ENCODE peak calls at places on chromosomes 12 and 14, in nine cellular contexts. T is K562, P is lower lobe of right lung, H is ascending aorta, G is tibial artery, R is stomach, L is OCI-LY7, F is mucosa of descending colon, M is PC-9. N is an unnamed sample.

GRCh38 chr14:31190717-31191263 is 16.8 kb downstream of the HECTD1 start:
- DNase-seq in T (no peak), P (no peak), H (no peak), G (no peak), R (no peak), L (no peak), F (no peak), M (no peak), N (no peak)

GRCh38 chr12:111437816-111438454 is 32.2 kb downstream of the SH2B3 start:
- DNase-seq in T (no peak), P (peak; percentile 76), H (no peak), G (peak; percentile 83), R (no peak), L (no peak), F (peak; percentile 67), M (peak; percentile 29), N (peak; percentile 77)

GRCh38 chr14:35438910-35439713 is 34.6 kb upstream of the NFKBIA start:
- DNase-seq in T (peak; percentile 16), P (no peak), H (no peak), G (no peak), R (no peak), L (peak; percentile 61), F (no peak), M (no peak), N (no peak)

GRCh38 chr14:27528328-27528727 is 930.5 kb upstream of the NOVA1 start:
- DNase-seq in T (peak; percentile 2), P (no peak), H (no peak), G (no peak), R (no peak), L (no peak), F (no peak), M (no peak), N (no peak)

GRCh38 chr12:18467636-18468520 is 206.6 kb downstream of the PIK3C2G start:
- DNase-seq in T (no peak), P (no peak), H (no peak), G (no peak), R (no peak), L (no peak), F (no peak), M (no peak), N (no peak)

GRCh38 chr12:106096376-106096775 is 42.4 kb downstream of the NUAK1 start:
- DNase-seq in T (no peak), P (no peak), H (no peak), G (peak; percentile 87), R (peak; percentile 28), L (no peak), F (no peak), M (no peak), N (peak; percentile 49)

GRCh38 chr12:105420659-105421240 is 90.3 kb downstream of the C12orf75 start:
- DNase-seq in T (peak; percentile 67), P (peak; percentile 58), H (no peak), G (peak; percentile 82), R (peak; percentile 74), L (peak; percentile 68), F (no peak), M (peak; percentile 59), N (peak; percentile 74)

GRCh38 chr12:95549392-95550084 is 1.7 kb downstream of the USP44 start:
- DNase-seq in T (no peak), P (no peak), H (no peak), G (no peak), R (no peak), L (no peak), F (no peak), M (no peak), N (no peak)

GRCh38 chr12:25829192-25829591 is 129.3 kb upstream of the RASSF8 start:
- DNase-seq in T (no peak), P (no peak), H (no peak), G (peak; percentile 70), R (no peak), L (no peak), F (no peak), M (peak; percentile 63), N (no peak)

GRCh38 chr14:70714055-70714550 is 72.4 kb downstream of the TTC9 start:
- DNase-seq in T (peak; percentile 19), P (no peak), H (no peak), G (no peak), R (peak; percentile 47), L (peak; percentile 79), F (no peak), M (peak; percentile 41), N (no peak)

GRCh38 chr12:89636054-89636775 is 72.4 kb downstream of the ATP2B1 start:
- DNase-seq in T (no peak), P (no peak), H (no peak), G (no peak), R (no peak), L (no peak), F (no peak), M (no peak), N (no peak)

GRCh38 chr12:115303751-115304309 is 619.9 kb upstream of the TBX3 start:
- DNase-seq in T (no peak), P (no peak), H (no peak), G (no peak), R (no peak), L (no peak), F (no peak), M (no peak), N (no peak)

GRCh38 chr14:96160913-96161310 is 43.7 kb upstream of the BDKRB2 start:
- DNase-seq in T (no peak), P (no peak), H (no peak), G (no peak), R (peak; percentile 9), L (no peak), F (no peak), M (no peak), N (no peak)

GRCh38 chr14:99034711-99035171 is 237.3 kb downstream of the BCL11B start:
- DNase-seq in T (no peak), P (no peak), H (no peak), G (peak; percentile 59), R (no peak), L (no peak), F (no peak), M (no peak), N (no peak)

GRCh38 chr12:93387780-93388179 is 10.1 kb downstream of the NUDT4 start:
- DNase-seq in T (peak; percentile 46), P (no peak), H (no peak), G (no peak), R (no peak), L (no peak), F (no peak), M (no peak), N (no peak)

GRCh38 chr12:88993655-88994054 is 358.6 kb downstream of the DUSP6 start:
- DNase-seq in T (peak; percentile 5), P (no peak), H (no peak), G (no peak), R (no peak), L (peak; percentile 12), F (no peak), M (no peak), N (no peak)

DNA sequence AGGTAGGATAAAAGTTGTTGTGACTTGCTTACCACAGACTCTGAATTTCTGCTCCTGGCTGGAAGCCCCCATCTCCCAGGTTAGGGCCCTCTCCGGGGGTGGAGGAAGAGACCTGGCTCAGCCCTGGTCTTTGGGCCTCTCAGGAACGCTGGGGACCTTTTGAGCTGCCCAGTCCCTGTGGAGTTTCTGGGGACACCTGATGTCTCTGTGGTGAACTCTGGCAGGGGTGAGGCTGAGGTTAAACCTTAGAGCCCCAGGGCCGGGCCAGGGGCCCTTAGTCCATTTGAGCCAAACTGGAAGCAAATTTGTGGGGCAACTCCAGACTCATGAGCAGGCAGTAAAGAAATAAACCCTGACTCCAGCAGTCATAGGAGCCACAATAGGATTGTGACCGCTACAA is 112.1 kb downstream of the ADGRD1 start:
- DNase-seq in T (no peak), P (no peak), H (no peak), G (peak; percentile 28), R (no peak), L (no peak), F (no peak), M (no peak), N (no peak)
- H3K4me3 ChIP-seq in T (no peak overlapping the region), P (no peak overlapping the region), H (no peak overlapping the region), G (no peak overlapping the region), R (no peak overlapping the region), L (no peak overlapping the region), F (no peak overlapping the region), M (no peak overlapping the region), N (no peak overlapping the region)

GRCh38 chr12:66627988-66628317 is 50.9 kb downstream of the GRIP1 start:
- DNase-seq in T (no peak), P (no peak), H (no peak), G (no peak), R (no peak), L (no peak), F (no peak), M (no peak), N (no peak)
- H3K4me1 ChIP-seq in T (no peaks in the 10 kb centered on the region), P (no peaks in the 10 kb centered on the region), H (no peaks in the 10 kb centered on the region), G (no peaks in the 10 kb centered on the region), R (peaks cover 32% of the 10 kb centered on the region), L (peaks cover 63% of the 10 kb centered on the region), F (no peaks in the 10 kb centered on the region), M (no peaks in the 10 kb centered on the region), N (no peaks in the 10 kb centered on the region)

DNA sequence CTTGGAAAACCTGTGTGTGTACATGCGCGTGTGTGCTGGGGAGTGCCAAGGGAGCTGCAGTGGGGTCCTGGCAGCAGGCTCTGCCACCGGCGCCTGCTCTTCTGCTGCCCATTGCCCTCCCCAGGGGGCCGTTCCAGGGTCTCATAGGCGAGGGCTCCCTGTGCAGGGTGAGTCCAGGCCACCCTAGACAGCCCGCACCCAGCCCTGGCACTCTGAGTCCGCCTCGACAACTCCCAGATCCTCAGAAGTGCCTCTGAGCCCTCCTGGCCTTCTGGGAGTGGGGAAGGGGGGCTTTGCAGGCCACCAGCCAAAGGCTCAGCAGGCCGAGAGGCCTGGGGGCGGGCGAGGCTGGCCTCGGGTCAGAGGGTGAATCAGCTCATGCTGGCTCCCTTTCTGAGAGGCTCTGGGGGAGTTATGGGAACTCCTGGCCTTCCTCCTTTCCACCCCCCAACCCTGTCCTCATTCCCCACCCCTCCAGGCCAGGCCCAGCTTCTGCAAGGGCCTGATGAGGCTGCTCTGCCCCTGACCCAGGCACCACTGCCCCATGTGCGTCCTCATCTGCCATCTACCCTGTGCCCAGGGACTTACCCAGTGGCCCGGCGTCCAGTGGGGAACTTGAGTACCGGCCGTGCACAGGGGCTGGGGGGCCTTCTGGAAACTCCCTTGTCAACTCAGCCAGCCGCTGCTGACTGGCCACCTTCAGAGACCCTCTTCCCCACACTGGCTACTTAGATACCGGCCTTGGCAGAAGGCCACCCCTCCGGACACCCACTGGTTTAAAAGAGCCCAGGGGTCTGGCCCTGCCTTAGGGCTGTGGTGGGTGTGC is 2.1 kb upstream of the TEDC1 start:
- DNase-seq in T (no peak), P (no peak), H (no peak), G (no peak), R (no peak), L (no peak), F (no peak), M (no peak), N (peak; percentile 77)
- H3K4me3 ChIP-seq in T (peak overlapping the region; percentile 61), P (peak overlapping the region; percentile 83), H (peak overlapping the region; percentile 64), G (peak overlapping the region; percentile 63), R (peak overlapping the region; percentile 84), L (peak overlapping the region; percentile 87), F (no peak overlapping the region), M (peak overlapping the region; percentile 64), N (no peak overlapping the region)

DNA sequence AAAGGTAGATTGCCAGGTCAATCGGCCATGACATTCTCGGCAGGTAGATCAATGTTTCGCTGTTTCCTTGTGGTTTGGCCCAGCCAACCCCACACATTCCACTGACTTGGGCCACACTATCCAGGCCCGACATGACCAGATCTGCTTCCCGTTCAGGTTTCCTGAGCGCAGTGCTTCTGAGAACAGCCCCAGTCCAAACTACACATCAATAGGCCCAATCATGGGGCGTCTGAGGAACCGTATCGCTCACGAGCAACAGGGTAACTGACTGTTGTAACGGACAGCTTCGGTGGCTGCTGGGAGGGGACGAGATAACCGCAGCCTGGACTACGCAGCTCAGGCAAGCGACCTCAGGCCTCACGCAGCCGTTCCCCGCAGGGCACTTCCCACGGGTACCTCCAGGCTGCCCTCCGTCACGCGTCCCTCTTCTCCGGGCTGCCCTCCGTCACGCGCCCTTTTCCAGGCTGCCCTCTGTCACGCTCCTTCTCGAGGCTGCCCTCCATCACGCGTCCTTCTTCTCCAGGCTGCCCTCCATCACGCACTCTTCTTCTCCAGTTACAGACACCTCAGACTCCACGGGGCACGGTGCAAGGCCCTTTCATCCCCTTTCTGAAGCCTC is 14.7 kb downstream of the ZNF605 start:
- DNase-seq in T (no peak), P (no peak), H (no peak), G (peak; percentile 40), R (no peak), L (no peak), F (no peak), M (no peak), N (no peak)
- H3K4me1 ChIP-seq in T (no peaks in the 10 kb centered on the region), P (no peaks in the 10 kb centered on the region), H (no peaks in the 10 kb centered on the region), G (no peaks in the 10 kb centered on the region), R (no peaks in the 10 kb centered on the region), L (no peaks in the 10 kb centered on the region), F (no peaks in the 10 kb centered on the region), M (no peaks in the 10 kb centered on the region), N (no peaks in the 10 kb centered on the region)